ENCODE peak calls at places on chromosome 5, in seven cellular contexts. S, G, H, B, W, D and A are unnamed samples.

GRCh38 chr5:51138164-51138563 is 245.1 kb upstream of the ISL1 start:
- DNase-seq in D (no peak), H (no peak), B (no peak), S (no peak), W (no peak), G (no peak), A (no peak)

GRCh38 chr5:119398713-119399492 is 43.1 kb downstream of the TNFAIP8 start:
- DNase-seq in W (no peak), B (no peak), D (peak), H (no peak), S (peak), G (peak), A (peak)

GRCh38 chr5:72110401-72111013 is 3.2 kb downstream of the MAP1B start:
- DNase-seq in S (peak), B (no peak), W (no peak), G (no peak), H (peak), D (no peak), A (no peak)

GRCh38 chr5:125798311-125798710 is 624.9 kb upstream of the GRAMD2B start:
- DNase-seq in G (peak), D (peak), H (peak), W (no peak), B (no peak), S (no peak), A (peak)

GRCh38 chr5:173598686-173599085 is 17.8 kb downstream of the BOD1 start:
- DNase-seq in H (no peak), G (no peak), D (no peak), B (no peak), S (no peak), W (no peak), A (no peak)

GRCh38 chr5:137220523-137220927 is 278.6 kb downstream of the SPOCK1 start:
- DNase-seq in B (no peak), H (peak), W (peak), S (no peak), G (peak), D (peak), A (peak)

GRCh38 chr5:83472213-83472507 is 616 bp downstream of the VCAN start:
- DNase-seq in S (no peak), H (no peak), B (no peak), G (peak), W (no peak), D (no peak), A (no peak)

GRCh38 chr5:64181440-64181839 is 15.8 kb downstream of the RNF180 start:
- DNase-seq in D (no peak), H (no peak), W (no peak), B (no peak), S (no peak), G (no peak), A (no peak)

GRCh38 chr5:96868603-96869371 is 7.5 kb upstream of the ERAP2 start:
- DNase-seq in G (peak), S (no peak), B (no peak), H (peak), W (no peak), D (peak), A (peak)

GRCh38 chr5:54362434-54362833 is 52.1 kb upstream of the ARL15 start:
- DNase-seq in H (peak), D (peak), B (no peak), S (no peak), G (no peak), W (no peak), A (peak)

GRCh38 chr5:110333384-110333783 is 393.1 kb downstream of the TMEM232 start:
- DNase-seq in H (peak), G (no peak), S (no peak), W (no peak), D (no peak), B (no peak), A (peak)

GRCh38 chr5:57358796-57359592 is 123.6 kb downstream of the ACTBL2 start:
- DNase-seq in G (no peak), S (no peak), W (no peak), B (no peak), D (no peak), H (no peak), A (no peak)

GRCh38 chr5:68962632-68963484 is 131.0 kb upstream of the SLC30A5 start:
- DNase-seq in B (no peak), S (peak), H (no peak), D (peak), W (no peak), G (peak), A (peak)

GRCh38 chr5:172700686-172701324 is 59.7 kb downstream of the NEURL1B start:
- DNase-seq in H (no peak), S (no peak), G (no peak), W (no peak), B (no peak), D (no peak), A (no peak)

GRCh38 chr5:157343842-157344790 is 78.2 kb downstream of the CYFIP2 start:
- DNase-seq in D (no peak), W (no peak), B (no peak), S (no peak), H (no peak), G (no peak), A (peak)

GRCh38 chr5:91381774-91382492 is 1.2 kb downstream of the ARRDC3 start:
- DNase-seq in W (peak), B (peak), H (peak), D (peak), G (peak), S (peak), A (peak)

GRCh38 chr5:1763960-1764605 is 35.6 kb downstream of the MRPL36 start:
- DNase-seq in W (no peak), G (no peak), B (no peak), S (no peak), H (no peak), D (peak), A (no peak)

GRCh38 chr5:87102841-87103240 is 164.8 kb upstream of the RASA1 start:
- DNase-seq in G (no peak), B (no peak), H (no peak), D (no peak), W (no peak), S (no peak), A (no peak)

GRCh38 chr5:51651476-51651875 is 268.2 kb downstream of the ISL1 start:
- DNase-seq in G (peak), B (no peak), W (no peak), D (no peak), H (no peak), S (no peak), A (peak)

GRCh38 chr5:9187614-9188013 is 358.3 kb downstream of the SEMA5A start:
- DNase-seq in H (no peak), B (no peak), S (no peak), D (no peak), G (no peak), W (no peak), A (no peak)

GRCh38 chr5:60977956-60978737 is 33.1 kb downstream of the NDUFAF2 start:
- DNase-seq in S (no peak), G (no peak), D (no peak), B (no peak), W (no peak), H (no peak), A (no peak)

GRCh38 chr5:37933586-37933985 is 93.7 kb upstream of the GDNF start:
- DNase-seq in W (no peak), H (no peak), B (no peak), S (no peak), D (no peak), G (no peak), A (no peak)

GRCh38 chr5:53170748-53171349 is 61.3 kb upstream of the MOCS2 start:
- DNase-seq in B (no peak), S (no peak), G (peak), D (peak), W (peak), H (no peak), A (peak)

GRCh38 chr5:160439205-160439600 is 17.5 kb downstream of the PTTG1 start:
- DNase-seq in H (no peak), G (peak), D (peak), W (peak), S (peak), B (peak), A (peak)

GRCh38 chr5:16754621-16755020 is 137.8 kb upstream of the RETREG1 start:
- DNase-seq in W (no peak), G (no peak), H (no peak), B (no peak), D (no peak), S (no peak), A (no peak)

GRCh38 chr5:1923341-1923740 is 40.6 kb upstream of the IRX4 start:
- DNase-seq in G (no peak), D (no peak), B (no peak), S (no peak), W (no peak), H (no peak), A (no peak)

GRCh38 chr5:128965011-128965637 is at the start of gene SLC27A6:
- DNase-seq in H (no peak), D (no peak), G (no peak), S (no peak), B (no peak), W (no peak), A (no peak)

GRCh38 chr5:93385665-93386064 is 195.4 kb downstream of the NR2F1-AS1 start:
- DNase-seq in B (no peak), H (peak), S (no peak), G (no peak), W (no peak), D (no peak), A (no peak)

GRCh38 chr5:36502608-36503007 is 103.8 kb upstream of the SLC1A3 start:
- DNase-seq in B (no peak), S (no peak), G (peak), W (no peak), D (peak), H (peak), A (no peak)

GRCh38 chr5:158880514-158881001 is 219.2 kb downstream of the EBF1 start:
- DNase-seq in D (no peak), W (no peak), S (no peak), H (no peak), B (no peak), G (no peak), A (peak)

GRCh38 chr5:136133416-136134383 is 1.1 kb downstream of the SMAD5 start:
- DNase-seq in D (peak), S (peak), W (no peak), G (peak), H (no peak), B (no peak), A (peak)

GRCh38 chr5:62460578-62460983 is 48.0 kb downstream of the IPO11 start:
- DNase-seq in B (no peak), W (no peak), H (no peak), G (peak), D (peak), S (no peak), A (peak)

GRCh38 chr5:1930880-1931589 is 48.3 kb upstream of the IRX4 start:
- DNase-seq in D (no peak), H (no peak), W (no peak), B (no peak), G (no peak), S (peak), A (no peak)